ENCODE peak calls at places on chromosomes 6 and 20, in six cellular contexts. E, V, D, N, X and S are unnamed samples.
A peak's percentile ranks its signal among the peaks of the same experiment; 100 is the strongest.

GRCh38 chr6:24064106-24064505 is 61.9 kb upstream of the NRSN1 start:
- DNase-seq in E (no peak), V (peak; percentile 74), D (no peak), N (no peak), X (no peak), S (peak; percentile 66)

GRCh38 chr20:43946659-43947315 is 32.1 kb downstream of the TOX2 start:
- DNase-seq in E (no peak), V (no peak), D (no peak), N (no peak), X (no peak), S (no peak)

GRCh38 chr6:144897441-144897921 is 612.3 kb downstream of the UTRN start:
- DNase-seq in E (no peak), V (peak; percentile 84), D (no peak), N (no peak), X (peak; percentile 65), S (no peak)

GRCh38 chr20:43190332-43190953 is 737 bp upstream of the PTPRT start:
- DNase-seq in E (no peak), V (no peak), D (no peak), N (no peak), X (no peak), S (no peak)

GRCh38 chr20:63238491-63239126 is 2.9 kb downstream of the BIRC7 start:
- DNase-seq in E (no peak), V (peak; percentile 72), D (no peak), N (no peak), X (no peak), S (peak; percentile 28)

GRCh38 chr20:63534831-63535651 is 2.1 kb downstream of the PTK6 start:
- DNase-seq in E (no peak), V (peak; percentile 9), D (no peak), N (no peak), X (no peak), S (no peak)

GRCh38 chr6:107179004-107179403 is 63.7 kb upstream of the BEND3 start:
- DNase-seq in E (no peak), V (peak; percentile 59), D (no peak), N (no peak), X (peak; percentile 43), S (peak; percentile 64)

GRCh38 chr20:37968726-37969401 is 64.4 kb downstream of the TTI1 start:
- DNase-seq in E (no peak), V (peak; percentile 75), D (no peak), N (no peak), X (no peak), S (peak; percentile 77)

GRCh38 chr6:117477988-117478852 is 4.3 kb upstream of the DCBLD1 start:
- DNase-seq in E (no peak), V (no peak), D (no peak), N (no peak), X (peak; percentile 45), S (peak; percentile 7)

GRCh38 chr6:45930419-45931059 is 85.1 kb downstream of the CLIC5 start:
- DNase-seq in E (peak; percentile 38), V (peak; percentile 62), D (peak; percentile 77), N (peak; percentile 45), X (peak; percentile 69), S (peak; percentile 78)

GRCh38 chr20:43843096-43843964 is 71.3 kb upstream of the TOX2 start:
- DNase-seq in E (no peak), V (no peak), D (no peak), N (no peak), X (peak; percentile 88), S (no peak)

GRCh38 chr20:3751664-3752385 is 15.7 kb downstream of the ADISSP start:
- DNase-seq in E (peak; percentile 18), V (peak; percentile 87), D (no peak), N (peak; percentile 28), X (no peak), S (peak; percentile 84)

GRCh38 chr6:55445648-55446204 is 118.5 kb downstream of the GFRAL start:
- DNase-seq in E (no peak), V (peak; percentile 55), D (no peak), N (no peak), X (peak; percentile 69), S (peak; percentile 57)

GRCh38 chr6:68649669-68650068 is 14.6 kb downstream of the ADGRB3 start:
- DNase-seq in E (no peak), V (peak; percentile 68), D (no peak), N (no peak), X (no peak), S (no peak)

GRCh38 chr20:33076662-33077398 is 2.6 kb upstream of the BPIFB4 start:
- DNase-seq in E (no peak), V (no peak), D (no peak), N (peak; percentile 4), X (no peak), S (no peak)

GRCh38 chr6:158707120-158707519 is 57.3 kb downstream of the SYTL3 start:
- DNase-seq in E (no peak), V (no peak), D (peak; percentile 79), N (no peak), X (peak; percentile 44), S (no peak)

GRCh38 chr20:52518735-52519134 is 327.2 kb upstream of the ZFP64 start:
- DNase-seq in E (no peak), V (no peak), D (no peak), N (no peak), X (no peak), S (no peak)

GRCh38 chr20:50980851-50981713 is 22.5 kb downstream of the MOCS3 start:
- DNase-seq in E (peak; percentile 66), V (peak; percentile 52), D (peak; percentile 27), N (peak; percentile 62), X (peak; percentile 75), S (peak; percentile 89)

GRCh38 chr6:30154709-30155521 is 6.1 kb downstream of the TRIM10 start:
- DNase-seq in E (no peak), V (no peak), D (peak; percentile 59), N (no peak), X (peak; percentile 75), S (no peak)

GRCh38 chr6:150352321-150353296 is 16.2 kb upstream of the IYD start:
- DNase-seq in E (no peak), V (no peak), D (no peak), N (no peak), X (peak; percentile 57), S (no peak)

GRCh38 chr6:16936893-16937292 is 165.0 kb upstream of the STMND1 start:
- DNase-seq in E (no peak), V (no peak), D (no peak), N (no peak), X (no peak), S (no peak)

GRCh38 chr20:7841291-7841966 is 98.8 kb downstream of the HAO1 start:
- DNase-seq in E (no peak), V (no peak), D (no peak), N (no peak), X (peak; percentile 66), S (no peak)

GRCh38 chr6:33610779-33611421 is 10.2 kb upstream of the ITPR3 start:
- DNase-seq in E (no peak), V (no peak), D (peak; percentile 80), N (no peak), X (peak; percentile 34), S (no peak)

GRCh38 chr6:161941565-161941964 is 667.7 kb upstream of the AGPAT4 start:
- DNase-seq in E (no peak), V (peak; percentile 22), D (no peak), N (no peak), X (no peak), S (no peak)

GRCh38 chr6:51019785-51020184 is 201.1 kb downstream of the TFAP2B start:
- DNase-seq in E (no peak), V (peak; percentile 83), D (no peak), N (no peak), X (no peak), S (no peak)

GRCh38 chr6:33344771-33345697 is 27.5 kb upstream of the ZBTB22 start:
- DNase-seq in E (peak; percentile 41), V (peak; percentile 86), D (peak; percentile 61), N (peak; percentile 53), X (peak; percentile 83), S (peak; percentile 93)